ENCODE peak calls at places on chromosome 12, in ten cellular contexts. One of them, this sample, is unnamed.

GRCh38 chr12:85784096-85784720 is 52.0 kb downstream of the RASSF9 start:
- DNase-seq in AG10803: peak
- DNase-seq in mesothelial cell of epicardium: no peak
- DNase-seq in cardiac fibroblast: no peak
- DNase-seq in astrocyte of the spinal cord: no peak
- DNase-seq in progenitor cell of endocrine pancreas: no peak
- DNase-seq in CD4-positive, alpha-beta T cell: no peak
- DNase-seq in lower lobe of right lung: no peak
- DNase-seq in upper lobe of right lung: no peak
- DNase-seq in CD8-positive, alpha-beta T cell: no peak
- DNase-seq in this sample: no peak

GRCh38 chr12:102756564-102756963 is 160.5 kb downstream of the PAH start:
- DNase-seq in lower lobe of right lung: no peak
- DNase-seq in progenitor cell of endocrine pancreas: no peak
- DNase-seq in CD4-positive, alpha-beta T cell: no peak
- DNase-seq in AG10803: no peak
- DNase-seq in astrocyte of the spinal cord: no peak
- DNase-seq in upper lobe of right lung: no peak
- DNase-seq in CD8-positive, alpha-beta T cell: no peak
- DNase-seq in mesothelial cell of epicardium: no peak
- DNase-seq in cardiac fibroblast: no peak
- DNase-seq in this sample: no peak

GRCh38 chr12:106108187-106108816 is 30.5 kb downstream of the NUAK1 start:
- DNase-seq in CD8-positive, alpha-beta T cell: no peak
- DNase-seq in upper lobe of right lung: no peak
- DNase-seq in astrocyte of the spinal cord: peak
- DNase-seq in mesothelial cell of epicardium: no peak
- DNase-seq in progenitor cell of endocrine pancreas: no peak
- DNase-seq in cardiac fibroblast: peak
- DNase-seq in lower lobe of right lung: no peak
- DNase-seq in AG10803: peak
- DNase-seq in CD4-positive, alpha-beta T cell: no peak
- DNase-seq in this sample: no peak

GRCh38 chr12:25924535-25925001 is 33.9 kb upstream of the RASSF8 start:
- DNase-seq in mesothelial cell of epicardium: no peak
- DNase-seq in progenitor cell of endocrine pancreas: no peak
- DNase-seq in cardiac fibroblast: no peak
- DNase-seq in lower lobe of right lung: no peak
- DNase-seq in astrocyte of the spinal cord: no peak
- DNase-seq in CD8-positive, alpha-beta T cell: no peak
- DNase-seq in AG10803: no peak
- DNase-seq in CD4-positive, alpha-beta T cell: no peak
- DNase-seq in upper lobe of right lung: no peak
- DNase-seq in this sample: no peak

GRCh38 chr12:92290016-92290685 is 144.5 kb upstream of the BTG1 start:
- DNase-seq in lower lobe of right lung: no peak
- DNase-seq in progenitor cell of endocrine pancreas: no peak
- DNase-seq in astrocyte of the spinal cord: peak
- DNase-seq in mesothelial cell of epicardium: no peak
- DNase-seq in AG10803: peak
- DNase-seq in cardiac fibroblast: peak
- DNase-seq in upper lobe of right lung: no peak
- DNase-seq in CD8-positive, alpha-beta T cell: no peak
- DNase-seq in CD4-positive, alpha-beta T cell: no peak
- DNase-seq in this sample: no peak

GRCh38 chr12:121857322-121858246 is 1.1 kb downstream of the HPD start:
- DNase-seq in astrocyte of the spinal cord: no peak
- DNase-seq in progenitor cell of endocrine pancreas: no peak
- DNase-seq in cardiac fibroblast: peak
- DNase-seq in AG10803: peak
- DNase-seq in lower lobe of right lung: no peak
- DNase-seq in CD4-positive, alpha-beta T cell: no peak
- DNase-seq in CD8-positive, alpha-beta T cell: no peak
- DNase-seq in upper lobe of right lung: no peak
- DNase-seq in mesothelial cell of epicardium: no peak
- DNase-seq in this sample: no peak

GRCh38 chr12:91978143-91978542 is 167.5 kb downstream of the BTG1 start:
- DNase-seq in astrocyte of the spinal cord: no peak
- DNase-seq in lower lobe of right lung: no peak
- DNase-seq in upper lobe of right lung: no peak
- DNase-seq in mesothelial cell of epicardium: no peak
- DNase-seq in progenitor cell of endocrine pancreas: no peak
- DNase-seq in CD8-positive, alpha-beta T cell: peak
- DNase-seq in CD4-positive, alpha-beta T cell: peak
- DNase-seq in AG10803: peak
- DNase-seq in cardiac fibroblast: no peak
- DNase-seq in this sample: no peak

GRCh38 chr12:67909091-67909531 is 80.1 kb upstream of the IFNG-AS1 start:
- DNase-seq in astrocyte of the spinal cord: peak
- DNase-seq in AG10803: peak
- DNase-seq in cardiac fibroblast: peak
- DNase-seq in upper lobe of right lung: no peak
- DNase-seq in mesothelial cell of epicardium: no peak
- DNase-seq in progenitor cell of endocrine pancreas: no peak
- DNase-seq in CD8-positive, alpha-beta T cell: no peak
- DNase-seq in lower lobe of right lung: no peak
- DNase-seq in CD4-positive, alpha-beta T cell: no peak
- DNase-seq in this sample: no peak

GRCh38 chr12:80000831-80001230 is 65.9 kb upstream of the PPP1R12A start:
- DNase-seq in CD8-positive, alpha-beta T cell: no peak
- DNase-seq in CD4-positive, alpha-beta T cell: no peak
- DNase-seq in upper lobe of right lung: no peak
- DNase-seq in cardiac fibroblast: no peak
- DNase-seq in astrocyte of the spinal cord: no peak
- DNase-seq in progenitor cell of endocrine pancreas: no peak
- DNase-seq in lower lobe of right lung: no peak
- DNase-seq in mesothelial cell of epicardium: no peak
- DNase-seq in AG10803: no peak
- DNase-seq in this sample: no peak

GRCh38 chr12:54028324-54029201 is at the start of gene HOXC6:
- DNase-seq in astrocyte of the spinal cord: peak
- DNase-seq in cardiac fibroblast: peak
- DNase-seq in progenitor cell of endocrine pancreas: no peak
- DNase-seq in AG10803: peak
- DNase-seq in upper lobe of right lung: no peak
- DNase-seq in lower lobe of right lung: no peak
- DNase-seq in CD4-positive, alpha-beta T cell: no peak
- DNase-seq in CD8-positive, alpha-beta T cell: no peak
- DNase-seq in mesothelial cell of epicardium: no peak
- DNase-seq in this sample: no peak

GRCh38 chr12:55720071-55720564 is at the start of gene RDH5:
- DNase-seq in CD8-positive, alpha-beta T cell: no peak
- DNase-seq in AG10803: peak
- DNase-seq in progenitor cell of endocrine pancreas: no peak
- DNase-seq in cardiac fibroblast: peak
- DNase-seq in mesothelial cell of epicardium: no peak
- DNase-seq in upper lobe of right lung: no peak
- DNase-seq in CD4-positive, alpha-beta T cell: no peak
- DNase-seq in astrocyte of the spinal cord: peak
- DNase-seq in lower lobe of right lung: no peak
- DNase-seq in this sample: no peak

GRCh38 chr12:76708291-76708690 is 55.6 kb upstream of the ZDHHC17 start:
- DNase-seq in CD8-positive, alpha-beta T cell: no peak
- DNase-seq in astrocyte of the spinal cord: no peak
- DNase-seq in upper lobe of right lung: no peak
- DNase-seq in CD4-positive, alpha-beta T cell: no peak
- DNase-seq in cardiac fibroblast: no peak
- DNase-seq in progenitor cell of endocrine pancreas: no peak
- DNase-seq in lower lobe of right lung: no peak
- DNase-seq in mesothelial cell of epicardium: no peak
- DNase-seq in AG10803: no peak
- DNase-seq in this sample: no peak

GRCh38 chr12:82650627-82651337 is 35.9 kb upstream of the TMTC2 start:
- DNase-seq in mesothelial cell of epicardium: no peak
- DNase-seq in lower lobe of right lung: no peak
- DNase-seq in cardiac fibroblast: peak
- DNase-seq in upper lobe of right lung: no peak
- DNase-seq in CD4-positive, alpha-beta T cell: no peak
- DNase-seq in CD8-positive, alpha-beta T cell: no peak
- DNase-seq in progenitor cell of endocrine pancreas: no peak
- DNase-seq in AG10803: no peak
- DNase-seq in astrocyte of the spinal cord: peak
- DNase-seq in this sample: no peak

GRCh38 chr12:13195848-13196301 is 651 bp upstream of the EMP1 start:
- DNase-seq in astrocyte of the spinal cord: peak
- DNase-seq in CD4-positive, alpha-beta T cell: no peak
- DNase-seq in mesothelial cell of epicardium: no peak
- DNase-seq in lower lobe of right lung: no peak
- DNase-seq in cardiac fibroblast: peak
- DNase-seq in AG10803: peak
- DNase-seq in progenitor cell of endocrine pancreas: no peak
- DNase-seq in upper lobe of right lung: no peak
- DNase-seq in CD8-positive, alpha-beta T cell: no peak
- DNase-seq in this sample: no peak

GRCh38 chr12:111788178-111788654 is 21.5 kb downstream of the ALDH2 start:
- DNase-seq in astrocyte of the spinal cord: no peak
- DNase-seq in mesothelial cell of epicardium: no peak
- DNase-seq in cardiac fibroblast: peak
- DNase-seq in progenitor cell of endocrine pancreas: no peak
- DNase-seq in upper lobe of right lung: no peak
- DNase-seq in lower lobe of right lung: no peak
- DNase-seq in AG10803: peak
- DNase-seq in CD8-positive, alpha-beta T cell: no peak
- DNase-seq in CD4-positive, alpha-beta T cell: no peak
- DNase-seq in this sample: no peak
- TF ChIP-seq CTCF in astrocyte of the spinal cord: peak
- TF ChIP-seq CTCF in mesothelial cell of epicardium: no peak
- TF ChIP-seq CTCF in cardiac fibroblast: peak
- TF ChIP-seq CTCF in progenitor cell of endocrine pancreas: no peak
- TF ChIP-seq CTCF in upper lobe of right lung: peak
- TF ChIP-seq CTCF in lower lobe of right lung: peak
- TF ChIP-seq CTCF in AG10803: peak
- TF ChIP-seq CTCF in CD8-positive, alpha-beta T cell: no peak
- TF ChIP-seq CTCF in CD4-positive, alpha-beta T cell: no peak
- TF ChIP-seq CTCF in this sample: peak

GRCh38 chr12:7112041-7112440 is 3.0 kb upstream of the C1RL start:
- DNase-seq in lower lobe of right lung: no peak
- DNase-seq in mesothelial cell of epicardium: no peak
- DNase-seq in CD8-positive, alpha-beta T cell: no peak
- DNase-seq in upper lobe of right lung: no peak
- DNase-seq in CD4-positive, alpha-beta T cell: no peak
- DNase-seq in progenitor cell of endocrine pancreas: no peak
- DNase-seq in cardiac fibroblast: no peak
- DNase-seq in AG10803: no peak
- DNase-seq in astrocyte of the spinal cord: no peak
- DNase-seq in this sample: no peak

GRCh38 chr12:7110661-7111060 is 1.6 kb upstream of the C1RL start:
- DNase-seq in progenitor cell of endocrine pancreas: no peak
- DNase-seq in upper lobe of right lung: no peak
- DNase-seq in CD8-positive, alpha-beta T cell: no peak
- DNase-seq in lower lobe of right lung: no peak
- DNase-seq in AG10803: no peak
- DNase-seq in CD4-positive, alpha-beta T cell: no peak
- DNase-seq in astrocyte of the spinal cord: no peak
- DNase-seq in mesothelial cell of epicardium: no peak
- DNase-seq in cardiac fibroblast: no peak
- DNase-seq in this sample: no peak

GRCh38 chr12:7107181-7108041 is 1.6 kb downstream of the C1RL start:
- DNase-seq in cardiac fibroblast: peak
- DNase-seq in CD8-positive, alpha-beta T cell: no peak
- DNase-seq in mesothelial cell of epicardium: no peak
- DNase-seq in progenitor cell of endocrine pancreas: no peak
- DNase-seq in astrocyte of the spinal cord: no peak
- DNase-seq in upper lobe of right lung: peak
- DNase-seq in CD4-positive, alpha-beta T cell: no peak
- DNase-seq in lower lobe of right lung: no peak
- DNase-seq in AG10803: peak
- DNase-seq in this sample: no peak

GRCh38 chr12:7108042-7108927 is 729 bp downstream of the C1RL start:
- DNase-seq in astrocyte of the spinal cord: peak
- DNase-seq in cardiac fibroblast: peak
- DNase-seq in mesothelial cell of epicardium: peak
- DNase-seq in CD8-positive, alpha-beta T cell: peak
- DNase-seq in progenitor cell of endocrine pancreas: peak
- DNase-seq in CD4-positive, alpha-beta T cell: peak
- DNase-seq in AG10803: peak
- DNase-seq in upper lobe of right lung: peak
- DNase-seq in lower lobe of right lung: peak
- DNase-seq in this sample: no peak

GRCh38 chr12:7108928-7109920 is at the start of gene C1RL:
- DNase-seq in CD8-positive, alpha-beta T cell: peak
- DNase-seq in CD4-positive, alpha-beta T cell: peak
- DNase-seq in cardiac fibroblast: peak
- DNase-seq in lower lobe of right lung: peak
- DNase-seq in AG10803: peak
- DNase-seq in upper lobe of right lung: peak
- DNase-seq in astrocyte of the spinal cord: peak
- DNase-seq in mesothelial cell of epicardium: peak
- DNase-seq in progenitor cell of endocrine pancreas: peak
- DNase-seq in this sample: peak
- TF ChIP-seq CTCF in CD8-positive, alpha-beta T cell: peak
- TF ChIP-seq CTCF in CD4-positive, alpha-beta T cell: peak
- TF ChIP-seq CTCF in cardiac fibroblast: peak
- TF ChIP-seq CTCF in lower lobe of right lung: peak
- TF ChIP-seq CTCF in AG10803: peak
- TF ChIP-seq CTCF in upper lobe of right lung: peak
- TF ChIP-seq CTCF in astrocyte of the spinal cord: peak
- TF ChIP-seq CTCF in mesothelial cell of epicardium: peak
- TF ChIP-seq CTCF in progenitor cell of endocrine pancreas: peak
- TF ChIP-seq CTCF in this sample: peak

GRCh38 chr12:2796187-2796663 is 1.5 kb downstream of the FKBP4 start:
- DNase-seq in CD8-positive, alpha-beta T cell: no peak
- DNase-seq in astrocyte of the spinal cord: no peak
- DNase-seq in cardiac fibroblast: peak
- DNase-seq in CD4-positive, alpha-beta T cell: no peak
- DNase-seq in AG10803: no peak
- DNase-seq in progenitor cell of endocrine pancreas: no peak
- DNase-seq in upper lobe of right lung: no peak
- DNase-seq in mesothelial cell of epicardium: no peak
- DNase-seq in lower lobe of right lung: no peak
- DNase-seq in this sample: no peak
- TF ChIP-seq CTCF in CD8-positive, alpha-beta T cell: no peak
- TF ChIP-seq CTCF in astrocyte of the spinal cord: no peak
- TF ChIP-seq CTCF in cardiac fibroblast: no peak
- TF ChIP-seq CTCF in CD4-positive, alpha-beta T cell: no peak
- TF ChIP-seq CTCF in AG10803: no peak
- TF ChIP-seq CTCF in progenitor cell of endocrine pancreas: peak
- TF ChIP-seq CTCF in upper lobe of right lung: no peak
- TF ChIP-seq CTCF in mesothelial cell of epicardium: no peak
- TF ChIP-seq CTCF in lower lobe of right lung: no peak
- TF ChIP-seq CTCF in this sample: no peak

DNA sequence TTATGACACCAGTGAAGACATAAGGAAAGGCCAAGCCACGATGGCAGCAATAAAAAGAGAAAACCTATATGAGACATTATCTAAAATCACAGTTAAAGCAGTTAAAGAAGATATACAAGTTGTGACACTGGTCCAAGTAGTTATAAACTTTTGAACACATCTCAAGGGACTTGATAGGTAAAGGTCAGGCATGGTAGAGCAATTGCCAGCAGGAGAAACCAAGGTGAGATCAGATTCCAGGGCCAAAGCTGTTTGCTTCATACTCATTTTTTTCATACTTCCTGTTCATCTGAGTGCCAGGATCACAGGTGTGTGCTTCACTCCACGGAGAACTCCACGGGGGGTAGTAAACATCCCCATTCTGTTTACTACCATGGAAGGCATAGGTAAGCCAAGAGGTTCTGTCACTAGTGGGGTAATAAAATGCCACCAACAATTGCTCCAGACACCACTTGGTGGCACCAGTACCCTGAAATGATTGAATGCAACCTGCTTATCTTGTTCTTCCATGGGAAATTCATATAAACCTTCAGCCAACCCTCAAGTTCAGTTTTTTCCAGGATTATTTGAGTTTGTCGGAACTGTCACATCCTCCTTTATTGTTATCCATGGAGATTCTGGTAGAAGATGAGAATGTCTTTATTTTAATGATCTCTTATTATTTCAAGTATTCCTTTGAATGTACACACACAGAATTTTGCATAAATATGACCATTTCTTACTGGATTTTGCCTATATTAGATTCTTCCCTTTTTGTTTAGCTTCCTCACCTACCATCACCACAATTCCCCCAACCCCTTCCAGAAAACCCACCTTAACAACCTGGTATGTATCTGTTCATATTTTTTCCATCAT is 59.2 kb upstream of the TSPAN8 start:
- DNase-seq in progenitor cell of endocrine pancreas: no peak
- DNase-seq in lower lobe of right lung: no peak
- DNase-seq in AG10803: peak
- DNase-seq in CD4-positive, alpha-beta T cell: no peak
- DNase-seq in cardiac fibroblast: peak
- DNase-seq in mesothelial cell of epicardium: no peak
- DNase-seq in upper lobe of right lung: no peak
- DNase-seq in astrocyte of the spinal cord: peak
- DNase-seq in CD8-positive, alpha-beta T cell: no peak
- DNase-seq in this sample: no peak
- TF ChIP-seq CTCF in progenitor cell of endocrine pancreas: peak
- TF ChIP-seq CTCF in lower lobe of right lung: peak
- TF ChIP-seq CTCF in AG10803: peak
- TF ChIP-seq CTCF in CD4-positive, alpha-beta T cell: peak
- TF ChIP-seq CTCF in cardiac fibroblast: peak
- TF ChIP-seq CTCF in mesothelial cell of epicardium: no peak
- TF ChIP-seq CTCF in upper lobe of right lung: peak
- TF ChIP-seq CTCF in astrocyte of the spinal cord: peak
- TF ChIP-seq CTCF in CD8-positive, alpha-beta T cell: no peak
- TF ChIP-seq CTCF in this sample: peak

This sample was measured in osteocyte.